ENCODE peak calls at places on chromosome X, in six cellular contexts. F, J, L, K, Q and H are unnamed samples.

GRCh38 chrX:153981771-153982533 is 9.4 kb downstream of the TMEM187 start:
- DNase-seq in J (peak), L (no peak), Q (peak), F (no peak), K (no peak), H (peak)

GRCh38 chrX:41779058-41779564 is 55.1 kb downstream of the GPR82 start:
- DNase-seq in J (no peak), Q (no peak), K (peak), F (peak), L (no peak), H (no peak)

GRCh38 chrX:135477576-135477975 is 42.9 kb upstream of the INTS6L start:
- DNase-seq in L (peak), F (peak), J (no peak), K (peak), Q (no peak), H (no peak)

GRCh38 chrX:31266172-31267076 is 194.6 kb upstream of the FTHL17 start:
- DNase-seq in F (peak), J (no peak), L (peak), Q (peak), K (no peak), H (peak)

GRCh38 chrX:3712080-3712869 is 1.2 kb downstream of the PRKX start:
- DNase-seq in J (no peak), K (no peak), L (peak), Q (peak), F (no peak), H (no peak)

GRCh38 chrX:31969714-31970113 is 897.9 kb upstream of the FTHL17 start:
- DNase-seq in Q (no peak), F (no peak), J (no peak), L (no peak), K (no peak), H (no peak)

GRCh38 chrX:136725446-136726104 is 55.2 kb downstream of the ARHGEF6 start:
- DNase-seq in F (no peak), K (no peak), Q (peak), J (no peak), L (no peak), H (no peak)

GRCh38 chrX:107573016-107573415 is 55.3 kb upstream of the PRPS1 start:
- DNase-seq in Q (no peak), L (no peak), K (no peak), J (no peak), F (no peak), H (no peak)

GRCh38 chrX:150411656-150412055 is 48.5 kb downstream of the MAMLD1 start:
- DNase-seq in J (no peak), F (no peak), L (no peak), K (no peak), Q (no peak), H (no peak)

GRCh38 chrX:65635371-65635770 is 32.1 kb upstream of the MSN start:
- DNase-seq in L (no peak), J (no peak), Q (peak), K (no peak), F (no peak), H (no peak)

GRCh38 chrX:48920713-48921104 is 1.9 kb upstream of the PIM2 start:
- DNase-seq in F (no peak), J (no peak), Q (peak), K (no peak), L (no peak), H (no peak)

GRCh38 chrX:111543212-111543762 is 31.8 kb downstream of the SERTM2 start:
- DNase-seq in J (no peak), Q (no peak), K (no peak), L (no peak), F (no peak), H (no peak)

GRCh38 chrX:94676285-94676684 is 1002.3 kb downstream of the FAM133A start:
- DNase-seq in F (no peak), L (no peak), J (no peak), Q (no peak), K (no peak), H (no peak)

GRCh38 chrX:119118780-119119395 is 8.7 kb downstream of the KIAA1210 start:
- DNase-seq in K (peak), L (peak), F (peak), Q (peak), J (peak), H (peak)

GRCh38 chrX:20038966-20039365 is 48.1 kb upstream of the BCLAF3 start:
- DNase-seq in J (no peak), F (no peak), L (no peak), K (no peak), Q (no peak), H (no peak)

GRCh38 chrX:85244411-85245210 is 820 bp downstream of the ZNF711 start:
- DNase-seq in F (no peak), J (no peak), L (peak), K (no peak), Q (no peak), H (peak)

DNA sequence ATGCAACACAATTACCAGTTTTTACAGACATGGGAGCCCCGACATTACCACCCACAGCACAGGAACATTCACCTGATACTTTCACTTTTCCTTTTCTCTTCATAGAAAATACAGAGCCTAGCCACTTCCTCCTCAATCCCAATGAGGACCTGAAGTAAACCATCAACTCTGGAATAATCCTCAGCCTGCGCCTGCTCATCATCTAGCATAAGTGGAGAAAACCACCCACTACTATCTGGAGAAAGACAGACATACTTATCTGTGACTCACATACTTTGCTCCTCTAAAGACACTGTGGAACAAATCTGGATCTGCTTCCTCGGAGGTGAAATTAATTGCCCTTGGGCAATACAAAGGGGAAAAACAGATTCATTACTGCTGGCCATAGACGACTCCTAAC is 47.8 kb downstream of the ZCCHC13 start:
- DNase-seq in K (no peak), J (no peak), L (no peak), F (no peak), Q (no peak), H (no peak)
- H3K4me3 ChIP-seq in K (no peak), J (no peak), L (no peak), F (no peak), Q (peak), H (no peak)

GRCh38 chrX:73767017-73767416 is 204.0 kb downstream of the CHIC1 start:
- DNase-seq in L (no peak), Q (no peak), J (no peak), K (no peak), F (no peak), H (no peak)
- H3K4me3 ChIP-seq in L (no peak), Q (no peak), J (no peak), K (no peak), F (no peak), H (no peak)

DNA sequence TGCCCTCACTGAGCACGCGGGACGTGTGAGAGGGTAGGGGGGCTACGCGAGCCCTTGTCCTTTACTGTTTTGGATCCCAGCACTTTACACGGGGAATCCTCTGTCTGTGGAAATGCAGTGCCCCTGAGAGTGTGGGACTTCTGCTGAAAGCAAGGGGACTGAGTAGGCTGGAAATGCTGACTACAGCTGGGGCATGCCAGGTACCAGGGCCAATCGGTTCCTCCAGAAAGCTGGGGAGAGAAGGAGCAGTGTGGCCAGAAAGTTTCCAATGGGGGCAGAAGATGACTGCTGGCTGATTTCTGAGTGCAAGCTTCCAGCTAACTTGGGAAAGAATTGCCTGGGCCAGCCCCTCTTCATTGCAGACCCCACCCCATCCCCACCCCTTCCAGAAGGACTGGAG is 1.5 kb downstream of the NHSL2 start:
- DNase-seq in J (no peak), L (no peak), F (no peak), K (no peak), Q (no peak), H (no peak)
- H3K4me3 ChIP-seq in J (no peak), L (peak), F (no peak), K (no peak), Q (no peak), H (no peak)

DNA sequence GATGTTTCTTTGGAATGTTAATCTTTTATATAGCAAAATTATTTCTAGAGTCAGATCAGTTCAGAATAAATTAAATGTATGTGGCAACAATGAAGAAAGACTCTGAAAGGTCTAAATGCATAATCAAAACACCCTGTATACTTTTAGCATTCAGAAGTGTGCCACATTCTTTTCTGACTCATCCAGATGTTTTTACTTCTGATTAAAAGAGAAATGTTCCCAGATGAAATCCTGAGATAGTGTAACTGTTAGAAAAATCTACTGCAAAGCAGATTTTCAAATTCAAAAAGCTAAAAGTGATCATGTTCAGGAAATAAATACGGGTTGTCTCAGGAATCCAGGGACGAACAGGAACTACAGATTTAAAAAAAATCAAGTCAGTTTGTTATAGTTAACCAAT is 241.4 kb downstream of the GRIA3 start:
- DNase-seq in L (no peak), Q (no peak), F (no peak), K (no peak), J (no peak), H (no peak)
- H3K4me3 ChIP-seq in L (no peak), Q (no peak), F (no peak), K (no peak), J (no peak), H (no peak)

DNA sequence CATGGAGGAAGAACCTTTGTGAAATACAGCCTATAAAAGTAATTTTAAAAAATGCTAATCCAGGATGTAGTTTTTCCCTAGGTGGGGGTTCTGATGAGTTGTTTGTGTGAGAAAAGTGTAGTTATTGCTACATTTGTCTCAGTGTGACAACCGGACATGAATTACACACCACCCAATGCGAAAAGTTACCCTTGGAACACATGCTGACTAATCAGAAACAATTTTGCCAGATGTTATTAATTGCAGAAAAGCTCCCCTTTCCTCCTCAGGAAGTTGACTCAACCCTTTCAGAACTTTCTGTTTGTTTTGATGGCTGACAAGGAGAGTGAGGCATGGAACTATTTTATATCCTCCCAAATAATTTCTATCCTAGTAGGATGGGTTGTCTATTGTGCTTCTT is 38.1 kb upstream of the EDA2R start:
- DNase-seq in L (no peak), Q (no peak), F (no peak), K (no peak), J (no peak), H (no peak)
- H3K4me3 ChIP-seq in L (no peak), Q (no peak), F (no peak), K (no peak), J (no peak), H (no peak)

GRCh38 chrX:34584781-34585180 is 72.3 kb downstream of the TMEM47 start:
- DNase-seq in K (no peak), Q (no peak), J (no peak), F (no peak), L (no peak), H (no peak)
- H3K4me3 ChIP-seq in K (no peak), Q (no peak), J (no peak), F (no peak), L (no peak), H (no peak)

GRCh38 chrX:70171636-70172035 is 5.6 kb upstream of the DGAT2L6 start:
- DNase-seq in L (no peak), K (no peak), Q (no peak), F (no peak), J (no peak), H (no peak)
- H3K4me3 ChIP-seq in L (no peak), K (no peak), Q (no peak), F (no peak), J (no peak), H (no peak)